ENCODE peak calls at places on chromosome 17, in nine cellular contexts. B is memory B cell; Y is activated CD4-positive, CD25-positive, alpha-beta regulatory T cell; X is RKO; O is activated T-cell treated with anti-CD3 and anti-CD28 coated beads, Interleukin-2, amount 50 U/mL, for 4 hours; W is NCI-H1092; E is hippocampal formation; C is NCI-H774; L is neural progenitor cell. S is an unnamed sample.

GRCh38 chr17:36899250-36900129 is 37.8 kb upstream of the LHX1 start:
- DNase-seq in O (no peak), E (no peak), W (no peak), X (no peak), C (no peak), B (no peak), Y (no peak), L (peak), S (no peak)

GRCh38 chr17:63707151-63707550 is 7.2 kb upstream of the LIMD2 start:
- DNase-seq in C (no peak), Y (no peak), O (no peak), E (no peak), W (no peak), X (no peak), L (no peak), B (no peak), S (no peak)

GRCh38 chr17:19311421-19312215 is 50.9 kb downstream of the B9D1 start:
- DNase-seq in O (no peak), L (no peak), E (no peak), W (no peak), C (no peak), B (no peak), X (no peak), Y (no peak), S (no peak)

GRCh38 chr17:65385071-65385470 is 176.4 kb downstream of the AXIN2 start:
- DNase-seq in L (no peak), O (no peak), Y (no peak), W (no peak), X (no peak), B (no peak), C (no peak), E (no peak), S (no peak)

GRCh38 chr17:63066158-63066808 is 100.2 kb downstream of the TANC2 start:
- DNase-seq in E (no peak), B (no peak), O (no peak), X (no peak), C (no peak), W (no peak), Y (no peak), L (no peak), S (no peak)

GRCh38 chr17:41324180-41325075 is 8.9 kb upstream of the KRTAP17-1 start:
- DNase-seq in O (no peak), E (no peak), B (no peak), Y (no peak), C (peak), L (peak), X (peak), W (no peak), S (no peak)

GRCh38 chr17:75260679-75261335 is 599 bp downstream of the GGA3 start:
- DNase-seq in W (no peak), B (no peak), X (peak), L (no peak), O (peak), Y (no peak), C (no peak), E (no peak), S (no peak)

GRCh38 chr17:48442819-48443218 is 12.8 kb upstream of the SKAP1 start:
- DNase-seq in B (no peak), C (no peak), L (no peak), Y (no peak), X (peak), O (no peak), W (no peak), E (no peak), S (no peak)

GRCh38 chr17:6643460-6644125 is 2.7 kb downstream of the TXNDC17 start:
- DNase-seq in X (no peak), O (no peak), B (no peak), C (no peak), E (no peak), Y (no peak), W (no peak), L (no peak), S (no peak)

GRCh38 chr17:67245073-67245693 is at the start of gene HELZ:
- DNase-seq in B (peak), E (peak), W (peak), O (peak), Y (peak), X (peak), L (peak), C (peak), S (peak)

GRCh38 chr17:2484876-2485275 is 26.8 kb downstream of the METTL16 start:
- DNase-seq in Y (no peak), B (no peak), L (peak), C (no peak), E (no peak), O (no peak), X (no peak), W (no peak), S (peak)

GRCh38 chr17:40564883-40565744 is at the start of gene CCR7:
- DNase-seq in B (peak), O (peak), L (no peak), Y (peak), X (no peak), C (no peak), E (no peak), W (no peak), S (no peak)

GRCh38 chr17:14006249-14006942 is 62.9 kb upstream of the COX10 start:
- DNase-seq in E (no peak), W (no peak), B (no peak), X (no peak), L (no peak), O (no peak), Y (no peak), C (no peak), S (no peak)

GRCh38 chr17:17701112-17701511 is 19.9 kb downstream of the RAI1 start:
- DNase-seq in B (no peak), E (no peak), O (no peak), C (no peak), X (no peak), W (no peak), L (no peak), Y (no peak), S (no peak)

GRCh38 chr17:62601438-62601837 is 26.0 kb upstream of the MRC2 start:
- DNase-seq in B (no peak), O (no peak), W (no peak), C (no peak), E (no peak), X (no peak), Y (no peak), L (no peak), S (no peak)

GRCh38 chr17:41464682-41465081 is 2.5 kb downstream of the KRT32 start:
- DNase-seq in B (no peak), L (no peak), E (no peak), O (no peak), Y (no peak), W (no peak), C (no peak), X (peak), S (peak)

GRCh38 chr17:27284811-27285415 is 9.0 kb upstream of the WSB1 start:
- DNase-seq in Y (no peak), O (no peak), X (no peak), E (no peak), C (no peak), B (no peak), W (no peak), L (no peak), S (peak)

GRCh38 chr17:48002208-48002919 is 31.5 kb downstream of the CDK5RAP3 start:
- DNase-seq in X (no peak), Y (no peak), E (no peak), C (peak), L (peak), B (no peak), W (no peak), O (no peak), S (peak)

GRCh38 chr17:44309472-44309871 is 1.1 kb downstream of the RUNDC3A start:
- DNase-seq in E (no peak), L (no peak), C (no peak), Y (no peak), X (no peak), O (no peak), B (no peak), W (no peak), S (no peak)

GRCh38 chr17:49992191-49992932 is 2.7 kb downstream of the DLX3 start:
- DNase-seq in Y (no peak), L (peak), W (no peak), X (no peak), E (no peak), B (no peak), O (no peak), C (no peak), S (no peak)

GRCh38 chr17:43648916-43649315 is 12.8 kb downstream of the MEOX1 start:
- DNase-seq in L (no peak), B (no peak), C (no peak), O (no peak), W (no peak), Y (no peak), X (no peak), E (no peak), S (no peak)

S was measured in DMS79.